ENCODE peak calls at places on chromosomes 3 and 15, in four cellular contexts. S is stimulated activated CD4-positive, alpha-beta T cell treated with anti-CD3 and anti-CD28 coated beads, Interleukin-1b, Interleukin-23, amount 100 ng/mL, for 4 hours; N is memory B cell; L is A549. T is an unnamed sample.

GRCh38 chr3:101724329-101725191 is at the start of gene CEP97:
- DNase-seq in S (peak), N (peak), L (peak), T (peak)

GRCh38 chr3:133283958-133284807 is 115.7 kb upstream of the BFSP2 start:
- DNase-seq in S (no peak), N (no peak), L (no peak), T (no peak)

GRCh38 chr15:45521596-45522167 is 873 bp downstream of the SLC30A4 start:
- DNase-seq in S (no peak), N (peak), L (peak), T (peak)

GRCh38 chr15:46502668-46503067 is 867.8 kb downstream of the SQOR start:
- DNase-seq in S (no peak), N (no peak), L (no peak), T (no peak)

GRCh38 chr3:151835751-151836550 is 22.0 kb downstream of the AADAC start:
- DNase-seq in S (no peak), N (no peak), L (peak), T (no peak)

GRCh38 chr3:149744151-149744550 is 8.1 kb downstream of the COMMD2 start:
- DNase-seq in S (no peak), N (no peak), L (no peak), T (no peak)

GRCh38 chr3:89572261-89572660 is 464.8 kb downstream of the EPHA3 start:
- DNase-seq in S (no peak), N (no peak), L (no peak), T (no peak)

GRCh38 chr15:25850154-25851111 is 12.7 kb downstream of the ATP10A start:
- DNase-seq in S (peak), N (peak), L (peak), T (peak)

GRCh38 chr3:104411760-104412159 is 954.9 kb upstream of the ALCAM start:
- DNase-seq in S (no peak), N (no peak), L (no peak), T (no peak)

GRCh38 chr15:99090011-99090699 is 14.7 kb upstream of the SYNM start:
- DNase-seq in S (no peak), N (peak), L (no peak), T (no peak)

GRCh38 chr3:101819649-101820202 is 29.6 kb upstream of the NFKBIZ start:
- DNase-seq in S (no peak), N (no peak), L (no peak), T (no peak)

GRCh38 chr3:133271491-133271890 is 128.4 kb upstream of the BFSP2 start:
- DNase-seq in S (no peak), N (no peak), L (no peak), T (no peak)

GRCh38 chr3:101163554-101163953 is 156.8 kb downstream of the IMPG2 start:
- DNase-seq in S (no peak), N (no peak), L (no peak), T (no peak)

GRCh38 chr3:165195628-165196576 is at the start of gene SLITRK3:
- DNase-seq in S (no peak), N (no peak), L (no peak), T (no peak)

GRCh38 chr3:71854096-71854495 is 69.1 kb upstream of the PROK2 start:
- DNase-seq in S (no peak), N (no peak), L (no peak), T (no peak)

GRCh38 chr3:195010551-195011100 is 260.3 kb downstream of the XXYLT1 start:
- DNase-seq in S (no peak), N (no peak), L (no peak), T (no peak)

GRCh38 chr3:136141891-136142290 is 54.2 kb downstream of the MSL2 start:
- DNase-seq in S (no peak), N (no peak), L (no peak), T (peak)

GRCh38 chr3:52238761-52239701 is at the start of gene TWF2:
- DNase-seq in S (peak), N (peak), L (peak), T (peak)

GRCh38 chr3:33144433-33144832 is 30.6 kb downstream of the CRTAP start:
- DNase-seq in S (peak), N (no peak), L (peak), T (no peak)

GRCh38 chr3:141498592-141499223 is 11.9 kb downstream of the RASA2 start:
- DNase-seq in S (peak), N (peak), L (no peak), T (no peak)

GRCh38 chr3:61783993-61784718 is 222.8 kb downstream of the PTPRG start:
- DNase-seq in S (no peak), N (no peak), L (no peak), T (no peak)

GRCh38 chr3:139588450-139588849 is 48.9 kb upstream of the RBP1 start:
- DNase-seq in S (no peak), N (no peak), L (no peak), T (no peak)

GRCh38 chr15:60932051-60932915 is 296.8 kb downstream of the RORA start:
- DNase-seq in S (peak), N (no peak), L (peak), T (peak)

GRCh38 chr15:101269479-101270223 is 7.6 kb downstream of the SELENOS start:
- DNase-seq in S (no peak), N (no peak), L (peak), T (no peak)

GRCh38 chr15:55799287-55800212 is 56.6 kb upstream of the PRTG start:
- DNase-seq in S (no peak), N (no peak), L (peak), T (peak)

GRCh38 chr3:32781211-32781968 is 36.4 kb upstream of the TRIM71 start:
- DNase-seq in S (peak), N (peak), L (peak), T (peak)

GRCh38 chr15:51908312-51908711 is 63.3 kb downstream of the LEO1 start:
- DNase-seq in S (no peak), N (no peak), L (peak), T (no peak)

GRCh38 chr15:33994005-33994615 is 25.8 kb downstream of the CHRM5 start:
- DNase-seq in S (no peak), N (no peak), L (peak), T (no peak)

GRCh38 chr3:127534161-127534451 is 56.4 kb downstream of the TPRA1 start:
- DNase-seq in S (no peak), N (no peak), L (no peak), T (no peak)

GRCh38 chr15:75989875-75990274 is 22.3 kb downstream of the NRG4 start:
- DNase-seq in S (no peak), N (no peak), L (no peak), T (no peak)

GRCh38 chr3:133479401-133479800 is 79.5 kb downstream of the BFSP2 start:
- DNase-seq in S (no peak), N (no peak), L (no peak), T (no peak)

GRCh38 chr3:177523072-177523675 is 325.9 kb upstream of the TBL1XR1 start:
- DNase-seq in S (no peak), N (no peak), L (no peak), T (no peak)

GRCh38 chr3:5376761-5377160 is 189.3 kb downstream of the EDEM1 start:
- DNase-seq in S (no peak), N (peak), L (no peak), T (no peak)

GRCh38 chr3:95350066-95350465 is 1287.2 kb downstream of the NSUN3 start:
- DNase-seq in S (no peak), N (no peak), L (no peak), T (no peak)

T was measured in RWPE1.